ENCODE peak calls at places on chromosome 5, in six cellular contexts. Q is GM03348, U is SHP77 treated with DMSO at 0.1 percent for 48 hours, F is GM12891, K is neural crest cell, G is germinal center. Z is an unnamed sample.

GRCh38 chr5:62450259-62450658 is 37.7 kb downstream of the IPO11 start:
- DNase-seq in F (no peak), G (no peak), Q (no peak), K (no peak), U (no peak), Z (no peak)

GRCh38 chr5:93790401-93790800 is 49.0 kb upstream of the POU5F2 start:
- DNase-seq in Q (no peak), U (no peak), G (no peak), F (no peak), K (no peak), Z (no peak)

GRCh38 chr5:54088081-54088480 is 222.3 kb downstream of the ARL15 start:
- DNase-seq in U (no peak), Q (peak; percentile 3), G (no peak), F (no peak), K (no peak), Z (no peak)

GRCh38 chr5:96226941-96227552 is 206.0 kb downstream of the PCSK1 start:
- DNase-seq in K (no peak), U (no peak), Q (peak; percentile 78), G (no peak), F (no peak), Z (no peak)

GRCh38 chr5:172525633-172526360 is 71.5 kb upstream of the SH3PXD2B start:
- DNase-seq in U (no peak), K (no peak), F (no peak), Q (no peak), G (no peak), Z (no peak)

GRCh38 chr5:128777052-128777451 is 188.2 kb upstream of the SLC27A6 start:
- DNase-seq in K (no peak), G (no peak), F (peak; percentile 1), Q (no peak), U (no peak), Z (no peak)

GRCh38 chr5:55691265-55692105 is 20.6 kb downstream of the SLC38A9 start:
- DNase-seq in U (peak; percentile 36), K (no peak), Q (peak; percentile 54), F (no peak), G (peak; percentile 33), Z (no peak)

GRCh38 chr5:79774171-79774854 is 84.7 kb downstream of the CMYA5 start:
- DNase-seq in Q (peak; percentile 49), G (no peak), F (no peak), U (no peak), K (peak; percentile 2), Z (no peak)

GRCh38 chr5:180116441-180117377 is 45.1 kb upstream of the RNF130 start:
- DNase-seq in F (no peak), U (no peak), K (peak; percentile 29), Q (no peak), G (no peak), Z (no peak)

GRCh38 chr5:124644138-124644537 is 102.3 kb downstream of the ZNF608 start:
- DNase-seq in F (no peak), G (no peak), Q (no peak), U (no peak), K (no peak), Z (no peak)

GRCh38 chr5:177311361-177311722 is 356 bp downstream of the MXD3 start:
- DNase-seq in U (no peak), F (no peak), Q (peak; percentile 37), K (no peak), G (no peak), Z (no peak)

GRCh38 chr5:35458824-35459207 is 158.8 kb upstream of the SPEF2 start:
- DNase-seq in U (no peak), Q (no peak), K (no peak), F (no peak), G (no peak), Z (no peak)

GRCh38 chr5:99771296-99771695 is 763.9 kb upstream of the FAM174A start:
- DNase-seq in Q (no peak), U (no peak), F (no peak), K (no peak), G (no peak), Z (no peak)

GRCh38 chr5:132876020-132876759 is 2.7 kb downstream of the LEAP2 start:
- DNase-seq in K (no peak), F (no peak), Q (peak; percentile 27), G (no peak), U (no peak), Z (no peak)

GRCh38 chr5:157651623-157652376 is 438 bp downstream of the SOX30 start:
- DNase-seq in U (no peak), Q (peak; percentile 64), G (peak; percentile 85), F (peak; percentile 64), K (no peak), Z (peak; percentile 86)

GRCh38 chr5:72152506-72152905 is 45.2 kb downstream of the MAP1B start:
- DNase-seq in U (no peak), Q (no peak), G (no peak), K (no peak), F (no peak), Z (no peak)

GRCh38 chr5:72693001-72693442 is 123.4 kb upstream of the TNPO1 start:
- DNase-seq in G (no peak), Q (peak; percentile 15), F (no peak), U (no peak), K (no peak), Z (no peak)

GRCh38 chr5:101977729-101978345 is 318.2 kb downstream of the SLCO4C1 start:
- DNase-seq in K (no peak), Q (peak; percentile 51), G (peak; percentile 28), F (peak; percentile 18), U (peak; percentile 44), Z (no peak)

Z was measured in stimulated activated naive CD8-positive, alpha-beta T cell treated with anti-CD3 and anti-CD28 coated beads, Interleukin-15, amount 100 ng/mL, for 72 hours.